ENCODE peak calls at places on chromosome 1, in four cellular contexts. One of them, this sample, is unnamed.
A peak's percentile ranks its signal among the peaks of the same experiment; 100 is the strongest.

GRCh38 chr1:183019860-183020259 is 3.4 kb upstream of the LAMC1 start:
- DNase-seq in left ventricle myocardium inferior: no peak
- DNase-seq in suprapubic skin: no peak
- DNase-seq in esophagus squamous epithelium: no peak
- DNase-seq in this sample: no peak

GRCh38 chr1:193402032-193402431 is 215.6 kb upstream of the B3GALT2 start:
- DNase-seq in left ventricle myocardium inferior: no peak
- DNase-seq in suprapubic skin: no peak
- DNase-seq in esophagus squamous epithelium: no peak
- DNase-seq in this sample: no peak

GRCh38 chr1:51671527-51672325 is 54.8 kb downstream of the OSBPL9 start:
- DNase-seq in left ventricle myocardium inferior: no peak
- DNase-seq in suprapubic skin: no peak
- DNase-seq in esophagus squamous epithelium: no peak
- DNase-seq in this sample: no peak

GRCh38 chr1:178684542-178685000 is 40.5 kb upstream of the RALGPS2 start:
- DNase-seq in left ventricle myocardium inferior: no peak
- DNase-seq in suprapubic skin: no peak
- DNase-seq in esophagus squamous epithelium: no peak
- DNase-seq in this sample: no peak

GRCh38 chr1:35097224-35097623 is 18.0 kb downstream of the ZMYM1 start:
- DNase-seq in left ventricle myocardium inferior: no peak
- DNase-seq in suprapubic skin: no peak
- DNase-seq in esophagus squamous epithelium: no peak
- DNase-seq in this sample: no peak

GRCh38 chr1:238242156-238242555 is 351.4 kb upstream of the ZP4 start:
- DNase-seq in left ventricle myocardium inferior: no peak
- DNase-seq in suprapubic skin: no peak
- DNase-seq in esophagus squamous epithelium: no peak
- DNase-seq in this sample: no peak

GRCh38 chr1:25001125-25001915 is 71.2 kb upstream of the RUNX3 start:
- DNase-seq in left ventricle myocardium inferior: no peak
- DNase-seq in suprapubic skin: no peak
- DNase-seq in esophagus squamous epithelium: no peak
- DNase-seq in this sample: peak; percentile 51

GRCh38 chr1:69567847-69568434 is at the start of gene LRRC7:
- DNase-seq in left ventricle myocardium inferior: peak; percentile 15
- DNase-seq in suprapubic skin: peak; percentile 57
- DNase-seq in esophagus squamous epithelium: no peak
- DNase-seq in this sample: no peak

GRCh38 chr1:217482356-217483102 is 148.4 kb downstream of the GPATCH2 start:
- DNase-seq in left ventricle myocardium inferior: no peak
- DNase-seq in suprapubic skin: no peak
- DNase-seq in esophagus squamous epithelium: no peak
- DNase-seq in this sample: no peak

GRCh38 chr1:177863776-177864175 is 106.1 kb downstream of the SEC16B start:
- DNase-seq in left ventricle myocardium inferior: no peak
- DNase-seq in suprapubic skin: no peak
- DNase-seq in esophagus squamous epithelium: no peak
- DNase-seq in this sample: no peak

GRCh38 chr1:94579876-94580294 is 38.3 kb upstream of the F3 start:
- DNase-seq in left ventricle myocardium inferior: no peak
- DNase-seq in suprapubic skin: no peak
- DNase-seq in esophagus squamous epithelium: no peak
- DNase-seq in this sample: no peak

GRCh38 chr1:83023212-83023611 is 975.7 kb downstream of the TTLL7 start:
- DNase-seq in left ventricle myocardium inferior: no peak
- DNase-seq in suprapubic skin: no peak
- DNase-seq in esophagus squamous epithelium: no peak
- DNase-seq in this sample: no peak

GRCh38 chr1:235673981-235674380 is 24.4 kb upstream of the GNG4 start:
- DNase-seq in left ventricle myocardium inferior: no peak
- DNase-seq in suprapubic skin: no peak
- DNase-seq in esophagus squamous epithelium: no peak
- DNase-seq in this sample: no peak

GRCh38 chr1:209609403-209610377 is 26.2 kb downstream of the CAMK1G start:
- DNase-seq in left ventricle myocardium inferior: no peak
- DNase-seq in suprapubic skin: peak; percentile 78
- DNase-seq in esophagus squamous epithelium: no peak
- DNase-seq in this sample: no peak

GRCh38 chr1:236315518-236315917 is 33.8 kb upstream of the ERO1B start:
- DNase-seq in left ventricle myocardium inferior: no peak
- DNase-seq in suprapubic skin: no peak
- DNase-seq in esophagus squamous epithelium: no peak
- DNase-seq in this sample: no peak

GRCh38 chr1:229579101-229579651 is 20.7 kb upstream of the ABCB10 start:
- DNase-seq in left ventricle myocardium inferior: peak; percentile 61
- DNase-seq in suprapubic skin: no peak
- DNase-seq in esophagus squamous epithelium: no peak
- DNase-seq in this sample: peak; percentile 74

GRCh38 chr1:25771246-25772114 is 28.5 kb upstream of the SELENON start:
- DNase-seq in left ventricle myocardium inferior: peak; percentile 74
- DNase-seq in suprapubic skin: no peak
- DNase-seq in esophagus squamous epithelium: no peak
- DNase-seq in this sample: peak; percentile 69

GRCh38 chr1:89989099-89989498 is 5.8 kb upstream of the ZNF326 start:
- DNase-seq in left ventricle myocardium inferior: no peak
- DNase-seq in suprapubic skin: no peak
- DNase-seq in esophagus squamous epithelium: no peak
- DNase-seq in this sample: no peak

GRCh38 chr1:98203461-98203860 is 282.6 kb upstream of the DPYD start:
- DNase-seq in left ventricle myocardium inferior: no peak
- DNase-seq in suprapubic skin: no peak
- DNase-seq in esophagus squamous epithelium: no peak
- DNase-seq in this sample: no peak

GRCh38 chr1:24189528-24189927 is 2.4 kb upstream of the IFNLR1 start:
- DNase-seq in left ventricle myocardium inferior: no peak
- DNase-seq in suprapubic skin: peak; percentile 44
- DNase-seq in esophagus squamous epithelium: no peak
- DNase-seq in this sample: no peak

GRCh38 chr1:43541721-43542401 is 11.2 kb downstream of the PTPRF start:
- DNase-seq in left ventricle myocardium inferior: peak; percentile 75
- DNase-seq in suprapubic skin: peak; percentile 87
- DNase-seq in esophagus squamous epithelium: no peak
- DNase-seq in this sample: peak; percentile 74

GRCh38 chr1:77382361-77382760 is 100.5 kb downstream of the AK5 start:
- DNase-seq in left ventricle myocardium inferior: no peak
- DNase-seq in suprapubic skin: no peak
- DNase-seq in esophagus squamous epithelium: no peak
- DNase-seq in this sample: no peak

GRCh38 chr1:34547043-34547674 is 207.7 kb upstream of the GJB5 start:
- DNase-seq in left ventricle myocardium inferior: no peak
- DNase-seq in suprapubic skin: no peak
- DNase-seq in esophagus squamous epithelium: no peak
- DNase-seq in this sample: no peak

GRCh38 chr1:153565529-153566374 is at the start of gene S100A2:
- DNase-seq in left ventricle myocardium inferior: no peak
- DNase-seq in suprapubic skin: peak; percentile 87
- DNase-seq in esophagus squamous epithelium: no peak
- DNase-seq in this sample: no peak

GRCh38 chr1:205811660-205812059 is 1.3 kb downstream of the SLC41A1 start:
- DNase-seq in left ventricle myocardium inferior: peak; percentile 70
- DNase-seq in suprapubic skin: no peak
- DNase-seq in esophagus squamous epithelium: no peak
- DNase-seq in this sample: peak; percentile 75

GRCh38 chr1:179129702-179130473 is 48.0 kb downstream of the TOR3A start:
- DNase-seq in left ventricle myocardium inferior: no peak
- DNase-seq in suprapubic skin: no peak
- DNase-seq in esophagus squamous epithelium: no peak
- DNase-seq in this sample: no peak

GRCh38 chr1:62832276-62832675 is 48.3 kb downstream of the ATG4C start:
- DNase-seq in left ventricle myocardium inferior: no peak
- DNase-seq in suprapubic skin: no peak
- DNase-seq in esophagus squamous epithelium: no peak
- DNase-seq in this sample: no peak

GRCh38 chr1:112388436-112388835 is 7.6 kb upstream of the CTTNBP2NL start:
- DNase-seq in left ventricle myocardium inferior: no peak
- DNase-seq in suprapubic skin: no peak
- DNase-seq in esophagus squamous epithelium: no peak
- DNase-seq in this sample: no peak

GRCh38 chr1:63523738-63524137 is 413 bp downstream of the EFCAB7 start:
- DNase-seq in left ventricle myocardium inferior: no peak
- DNase-seq in suprapubic skin: no peak
- DNase-seq in esophagus squamous epithelium: no peak
- DNase-seq in this sample: no peak

GRCh38 chr1:209157514-209158285 is 425.8 kb upstream of the CAMK1G start:
- DNase-seq in left ventricle myocardium inferior: no peak
- DNase-seq in suprapubic skin: no peak
- DNase-seq in esophagus squamous epithelium: no peak
- DNase-seq in this sample: no peak

GRCh38 chr1:23634840-23635642 is 56.6 kb upstream of the RPL11 start:
- DNase-seq in left ventricle myocardium inferior: peak; percentile 42
- DNase-seq in suprapubic skin: peak; percentile 78
- DNase-seq in esophagus squamous epithelium: no peak
- DNase-seq in this sample: peak; percentile 62

GRCh38 chr1:45569571-45569961 is 14.3 kb upstream of the NASP start:
- DNase-seq in left ventricle myocardium inferior: no peak
- DNase-seq in suprapubic skin: no peak
- DNase-seq in esophagus squamous epithelium: no peak
- DNase-seq in this sample: no peak

GRCh38 chr1:101207891-101208290 is 28.9 kb upstream of the S1PR1 start:
- DNase-seq in left ventricle myocardium inferior: no peak
- DNase-seq in suprapubic skin: no peak
- DNase-seq in esophagus squamous epithelium: no peak
- DNase-seq in this sample: no peak

GRCh38 chr1:77238463-77238862 is 19.2 kb upstream of the PIGK start:
- DNase-seq in left ventricle myocardium inferior: no peak
- DNase-seq in suprapubic skin: no peak
- DNase-seq in esophagus squamous epithelium: no peak
- DNase-seq in this sample: no peak

DNA sequence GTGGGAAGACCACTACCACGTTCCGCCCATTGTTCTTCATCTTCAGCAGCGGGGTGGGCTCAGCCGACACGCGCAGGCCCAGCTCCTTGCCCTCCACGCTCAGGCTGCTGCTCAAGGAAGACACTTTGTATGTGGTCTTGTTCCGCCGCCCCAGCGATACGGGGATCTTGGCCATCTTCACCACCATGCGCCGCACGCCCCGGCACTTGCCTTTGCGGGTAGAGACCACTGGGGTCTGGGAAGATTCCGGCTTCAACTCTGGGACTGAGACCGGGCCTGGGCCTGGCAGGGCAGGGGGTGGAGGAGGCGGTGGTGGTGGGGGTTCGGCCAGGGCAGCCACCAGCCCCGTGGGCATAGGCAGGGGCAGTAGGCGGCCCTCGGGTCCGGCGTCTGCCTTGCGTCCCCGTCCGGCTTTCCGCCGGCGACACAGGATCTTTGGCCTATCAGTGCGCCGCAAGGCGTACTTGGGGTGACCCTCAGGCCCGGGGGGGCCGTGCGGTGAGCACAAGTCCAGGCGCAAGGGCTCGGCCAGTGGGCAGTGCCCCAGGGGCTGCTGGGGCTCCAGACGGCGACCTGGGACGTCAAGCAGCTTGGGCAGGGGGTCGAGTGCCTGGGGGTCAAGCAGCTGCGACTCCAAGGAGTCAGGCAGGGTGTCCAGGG is 53.3 kb downstream of the AHDC1 start:
- DNase-seq in left ventricle myocardium inferior: peak; percentile 14
- DNase-seq in suprapubic skin: no peak
- DNase-seq in esophagus squamous epithelium: no peak
- DNase-seq in this sample: no peak
- H3K36me3 ChIP-seq in left ventricle myocardium inferior: peaks cover 79% of the 10 kb centered on the region
- H3K36me3 ChIP-seq in suprapubic skin: peaks cover 60% of the 10 kb centered on the region
- H3K36me3 ChIP-seq in esophagus squamous epithelium: peaks cover 49% of the 10 kb centered on the region
- H3K36me3 ChIP-seq in this sample: peaks cover 22% of the 10 kb centered on the region

GRCh38 chr1:211677659-211678058 is 2.2 kb upstream of the NEK2 start:
- DNase-seq in left ventricle myocardium inferior: no peak
- DNase-seq in suprapubic skin: no peak
- DNase-seq in esophagus squamous epithelium: no peak
- DNase-seq in this sample: no peak
- H3K4me1 ChIP-seq in left ventricle myocardium inferior: peaks cover 13% of the 10 kb centered on the region
- H3K4me1 ChIP-seq in suprapubic skin: peaks cover 12% of the 10 kb centered on the region
- H3K4me1 ChIP-seq in esophagus squamous epithelium: peaks cover 8% of the 10 kb centered on the region
- H3K4me1 ChIP-seq in this sample: peaks cover 5% of the 10 kb centered on the region

GRCh38 chr1:85605519-85606413 is 25.2 kb downstream of the CCN1 start:
- DNase-seq in left ventricle myocardium inferior: no peak
- DNase-seq in suprapubic skin: no peak
- DNase-seq in esophagus squamous epithelium: no peak
- DNase-seq in this sample: no peak
- TF ChIP-seq CTCF in left ventricle myocardium inferior: peak; percentile 43
- TF ChIP-seq CTCF in suprapubic skin: no peak
- TF ChIP-seq CTCF in esophagus squamous epithelium: no peak
- TF ChIP-seq CTCF in this sample: no peak

DNA sequence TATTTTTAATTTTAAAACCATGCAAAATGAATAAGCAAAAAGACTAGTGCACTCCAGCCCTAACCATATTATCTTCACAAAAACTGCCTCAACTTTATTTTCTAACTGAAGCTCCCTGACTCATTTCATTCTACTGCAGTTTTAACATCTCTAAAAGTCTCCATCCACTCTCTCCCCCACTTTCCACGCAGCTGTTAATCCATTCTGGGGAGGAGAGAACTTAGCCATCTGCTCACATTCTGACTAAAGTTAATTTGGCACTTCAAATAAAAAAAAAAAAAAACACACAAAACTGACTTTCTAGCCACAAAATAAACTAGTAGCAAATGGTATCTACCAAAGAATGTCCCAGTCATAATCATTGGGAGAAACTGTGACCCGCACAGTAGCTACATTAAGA is 5.4 kb upstream of the MYBPHL start:
- DNase-seq in left ventricle myocardium inferior: no peak
- DNase-seq in suprapubic skin: no peak
- DNase-seq in esophagus squamous epithelium: no peak
- DNase-seq in this sample: no peak
- H3K36me3 ChIP-seq in left ventricle myocardium inferior: peaks cover 65% of the 10 kb centered on the region
- H3K36me3 ChIP-seq in suprapubic skin: peaks cover 18% of the 10 kb centered on the region
- H3K36me3 ChIP-seq in esophagus squamous epithelium: peaks cover 5% of the 10 kb centered on the region
- H3K36me3 ChIP-seq in this sample: peaks cover 45% of the 10 kb centered on the region

GRCh38 chr1:86992790-86993189 is 78.4 kb downstream of the HS2ST1 start:
- DNase-seq in left ventricle myocardium inferior: no peak
- DNase-seq in suprapubic skin: no peak
- DNase-seq in esophagus squamous epithelium: no peak
- DNase-seq in this sample: no peak
- H3K4me1 ChIP-seq in left ventricle myocardium inferior: no peaks in the 10 kb centered on the region
- H3K4me1 ChIP-seq in suprapubic skin: peaks cover 3% of the 10 kb centered on the region
- H3K4me1 ChIP-seq in esophagus squamous epithelium: no peaks in the 10 kb centered on the region
- H3K4me1 ChIP-seq in this sample: no peaks in the 10 kb centered on the region

GRCh38 chr1:85027242-85027983 is 20.9 kb downstream of the MCOLN3 start:
- DNase-seq in left ventricle myocardium inferior: no peak
- DNase-seq in suprapubic skin: no peak
- DNase-seq in esophagus squamous epithelium: no peak
- DNase-seq in this sample: no peak
- TF ChIP-seq CTCF in left ventricle myocardium inferior: no peak
- TF ChIP-seq CTCF in suprapubic skin: no peak
- TF ChIP-seq CTCF in esophagus squamous epithelium: no peak
- TF ChIP-seq CTCF in this sample: no peak

This sample was measured in heart left ventricle.